ENCODE peak calls at places on chromosomes 5 and 9, in ten cellular contexts. T is AG04449; L is MG63; S is activated CD8-positive, alpha-beta memory T cell treated with anti-CD3 and anti-CD28 coated beads for 48 hours; N is NK-92 treated with Interleukin-12 subunit alpha and Interleukin-12 subunit beta, amount 100 ng/mL, for 24 hours; X is lower leg skin; A is iPS-NIHi11; Q is stimulated activated naive CD8-positive, alpha-beta T cell treated with anti-CD3 and anti-CD28 coated beads, Interleukin-15, amount 100 ng/mL, for 72 hours; J is T follicular helper cell; K is stimulated activated CD4-positive, alpha-beta T cell treated with anti-CD3 and anti-CD28 coated beads, Interleukin-15, amount 100 ng/mL, for 1 hour. P is an unnamed sample.

GRCh38 chr5:149529463-149529862 is 21.8 kb downstream of the CSNK1A1 start:
- DNase-seq in T (no peak), Q (no peak), A (no peak), N (no peak), J (no peak), L (no peak), X (no peak), S (no peak), K (no peak), P (no peak)

GRCh38 chr5:35015063-35015462 is 32.7 kb downstream of the AGXT2 start:
- DNase-seq in L (no peak), A (no peak), N (no peak), X (no peak), Q (no peak), S (no peak), K (no peak), T (no peak), J (no peak), P (no peak)

GRCh38 chr5:147391781-147392180 is 118.1 kb downstream of the DPYSL3 start:
- DNase-seq in T (peak; percentile 21), K (no peak), N (no peak), A (peak; percentile 22), X (no peak), J (no peak), L (peak; percentile 83), Q (no peak), S (no peak), P (no peak)

GRCh38 chr9:93577940-93578682 is 1.7 kb downstream of the PHF2 start:
- DNase-seq in N (no peak), L (no peak), T (no peak), X (peak; percentile 89), J (no peak), Q (no peak), A (no peak), S (no peak), K (no peak), P (no peak)

GRCh38 chr5:113606298-113607134 is 93.0 kb downstream of the YTHDC2 start:
- DNase-seq in S (no peak), K (no peak), A (peak; percentile 81), Q (peak; percentile 48), N (peak; percentile 4), T (no peak), L (peak; percentile 10), J (peak; percentile 24), X (no peak), P (no peak)

GRCh38 chr5:11719888-11720481 is 184.3 kb downstream of the CTNND2 start:
- DNase-seq in K (no peak), N (no peak), T (no peak), A (peak; percentile 52), S (no peak), J (no peak), L (peak; percentile 44), X (no peak), Q (no peak), P (no peak)

GRCh38 chr5:51732304-51732703 is 349.1 kb downstream of the ISL1 start:
- DNase-seq in L (no peak), J (no peak), T (no peak), S (no peak), N (no peak), Q (no peak), X (no peak), A (no peak), K (no peak), P (no peak)

GRCh38 chr9:135212961-135213360 is 125.5 kb downstream of the OLFM1 start:
- DNase-seq in X (no peak), T (no peak), J (no peak), N (no peak), Q (no peak), S (no peak), A (no peak), K (no peak), L (no peak), P (no peak)

GRCh38 chr9:8750639-8751041 is 951.1 kb upstream of the DMAC1 start:
- DNase-seq in N (no peak), J (no peak), A (no peak), L (no peak), T (no peak), Q (no peak), X (no peak), K (no peak), S (no peak), P (no peak)

GRCh38 chr9:135605238-135605781 is 34.0 kb downstream of the GLT6D1 start:
- DNase-seq in S (no peak), T (no peak), A (no peak), K (no peak), L (no peak), J (no peak), N (no peak), Q (no peak), X (peak; percentile 67), P (no peak)

GRCh38 chr5:116900793-116901192 is 326.2 kb upstream of the SEMA6A start:
- DNase-seq in A (no peak), N (no peak), X (no peak), L (no peak), K (no peak), J (no peak), S (no peak), Q (no peak), T (no peak), P (no peak)

GRCh38 chr9:3271581-3271980 is 254.2 kb downstream of the RFX3 start:
- DNase-seq in L (no peak), Q (no peak), N (no peak), T (no peak), K (no peak), J (no peak), A (peak; percentile 10), X (no peak), S (no peak), P (no peak)

GRCh38 chr9:133151601-133152525 is 11.9 kb downstream of the GBGT1 start:
- DNase-seq in L (no peak), Q (no peak), S (no peak), A (no peak), N (no peak), K (no peak), J (no peak), T (no peak), X (no peak), P (no peak)

GRCh38 chr9:37984672-37985611 is 81.0 kb upstream of the SLC25A51 start:
- DNase-seq in A (no peak), K (no peak), L (peak; percentile 39), N (no peak), Q (no peak), X (no peak), S (no peak), J (no peak), T (no peak), P (no peak)

GRCh38 chr9:120965344-120966004 is 38.9 kb upstream of the TRAF1 start:
- DNase-seq in Q (no peak), K (no peak), J (no peak), T (no peak), S (no peak), X (no peak), A (peak; percentile 59), L (no peak), N (no peak), P (no peak)

GRCh38 chr9:126301985-126302603 is 24.5 kb upstream of the MVB12B start:
- DNase-seq in J (peak; percentile 37), K (no peak), S (no peak), A (peak; percentile 82), N (no peak), X (peak; percentile 91), T (peak; percentile 4), Q (peak; percentile 38), L (peak; percentile 49), P (no peak)

GRCh38 chr5:84603557-84604185 is 219.0 kb upstream of the EDIL3 start:
- DNase-seq in J (no peak), L (peak; percentile 80), A (no peak), K (no peak), N (no peak), T (peak; percentile 82), Q (no peak), S (no peak), X (no peak), P (no peak)

GRCh38 chr5:137660349-137660817 is 75.5 kb downstream of the KLHL3 start:
- DNase-seq in A (peak; percentile 80), J (peak; percentile 55), T (peak; percentile 24), S (peak; percentile 39), X (peak; percentile 91), Q (peak; percentile 55), N (peak; percentile 41), K (peak; percentile 44), L (peak; percentile 48), P (no peak)

GRCh38 chr5:15577132-15577531 is 77.2 kb downstream of the FBXL7 start:
- DNase-seq in L (no peak), S (no peak), Q (no peak), N (no peak), K (no peak), J (no peak), A (no peak), X (no peak), T (no peak), P (no peak)

GRCh38 chr5:135399838-135400542 is 959 bp upstream of the MACROH2A1 start:
- DNase-seq in J (no peak), A (peak; percentile 43), X (no peak), K (no peak), N (no peak), L (no peak), Q (no peak), S (no peak), T (no peak), P (no peak)

GRCh38 chr5:172556262-172556661 is 84.8 kb upstream of the NEURL1B start:
- DNase-seq in L (no peak), N (no peak), K (no peak), A (no peak), X (no peak), T (no peak), J (no peak), S (no peak), Q (no peak), P (no peak)

GRCh38 chr9:23851024-23851629 is 25.1 kb upstream of the ELAVL2 start:
- DNase-seq in J (no peak), S (no peak), N (no peak), X (no peak), Q (no peak), K (no peak), A (peak; percentile 70), T (no peak), L (no peak), P (no peak)

GRCh38 chr9:21395778-21396717 is 10.8 kb upstream of the IFNA2 start:
- DNase-seq in A (peak; percentile 55), K (peak; percentile 46), L (peak; percentile 85), S (peak; percentile 28), J (peak; percentile 35), T (no peak), Q (peak; percentile 63), N (peak; percentile 32), X (peak; percentile 93), P (no peak)

GRCh38 chr9:121545875-121546423 is 46.3 kb upstream of the GGTA1 start:
- DNase-seq in K (peak; percentile 36), L (peak; percentile 97), J (peak; percentile 31), X (peak; percentile 99), N (peak; percentile 34), A (peak; percentile 96), Q (peak; percentile 69), S (peak; percentile 49), T (peak; percentile 63), P (no peak)

P was measured in cortex of kidney.